ENCODE peak calls at places on chromosomes 1 and 21, in ten cellular contexts. One of them, this sample, is unnamed.
A peak's percentile ranks its signal among the peaks of the same experiment; 100 is the strongest.

GRCh38 chr1:226681652-226682493 is 57.2 kb downstream of the ITPKB start:
- DNase-seq in AG09309: no peak
- DNase-seq in activated CD8-positive, alpha-beta memory T cell treated with anti-CD3 and anti-CD28 coated beads, Interleukin-2, amount 50 U/mL, for 48 hours: no peak
- DNase-seq in EL: no peak
- DNase-seq in anterior cingulate cortex: no peak
- DNase-seq in activated CD4-positive, alpha-beta T cell treated with anti-CD3 and anti-CD28 coated beads for 24 hours: no peak
- DNase-seq in brain microvascular endothelial cell: no peak
- DNase-seq in K562: no peak
- DNase-seq in GM23248: no peak
- DNase-seq in activated naive CD4-positive, alpha-beta T cell: no peak
- DNase-seq in this sample: no peak

GRCh38 chr1:106879538-106879937 is 176.9 kb upstream of the PRMT6 start:
- DNase-seq in AG09309: no peak
- DNase-seq in activated CD8-positive, alpha-beta memory T cell treated with anti-CD3 and anti-CD28 coated beads, Interleukin-2, amount 50 U/mL, for 48 hours: no peak
- DNase-seq in EL: no peak
- DNase-seq in anterior cingulate cortex: no peak
- DNase-seq in activated CD4-positive, alpha-beta T cell treated with anti-CD3 and anti-CD28 coated beads for 24 hours: no peak
- DNase-seq in brain microvascular endothelial cell: no peak
- DNase-seq in K562: no peak
- DNase-seq in GM23248: peak; percentile 0
- DNase-seq in activated naive CD4-positive, alpha-beta T cell: no peak
- DNase-seq in this sample: no peak

GRCh38 chr1:7371926-7372325 is 399.2 kb upstream of the VAMP3 start:
- DNase-seq in AG09309: no peak
- DNase-seq in activated CD8-positive, alpha-beta memory T cell treated with anti-CD3 and anti-CD28 coated beads, Interleukin-2, amount 50 U/mL, for 48 hours: no peak
- DNase-seq in EL: no peak
- DNase-seq in anterior cingulate cortex: no peak
- DNase-seq in activated CD4-positive, alpha-beta T cell treated with anti-CD3 and anti-CD28 coated beads for 24 hours: no peak
- DNase-seq in brain microvascular endothelial cell: no peak
- DNase-seq in K562: no peak
- DNase-seq in GM23248: no peak
- DNase-seq in activated naive CD4-positive, alpha-beta T cell: no peak
- DNase-seq in this sample: no peak

GRCh38 chr1:100950776-100951175 is 54.9 kb downstream of the SLC30A7 start:
- DNase-seq in AG09309: peak; percentile 48
- DNase-seq in activated CD8-positive, alpha-beta memory T cell treated with anti-CD3 and anti-CD28 coated beads, Interleukin-2, amount 50 U/mL, for 48 hours: no peak
- DNase-seq in EL: peak; percentile 19
- DNase-seq in anterior cingulate cortex: no peak
- DNase-seq in activated CD4-positive, alpha-beta T cell treated with anti-CD3 and anti-CD28 coated beads for 24 hours: no peak
- DNase-seq in brain microvascular endothelial cell: no peak
- DNase-seq in K562: no peak
- DNase-seq in GM23248: peak; percentile 24
- DNase-seq in activated naive CD4-positive, alpha-beta T cell: no peak
- DNase-seq in this sample: no peak

GRCh38 chr1:233168384-233168783 is 127.1 kb downstream of the PCNX2 start:
- DNase-seq in AG09309: no peak
- DNase-seq in activated CD8-positive, alpha-beta memory T cell treated with anti-CD3 and anti-CD28 coated beads, Interleukin-2, amount 50 U/mL, for 48 hours: no peak
- DNase-seq in EL: peak; percentile 8
- DNase-seq in anterior cingulate cortex: no peak
- DNase-seq in activated CD4-positive, alpha-beta T cell treated with anti-CD3 and anti-CD28 coated beads for 24 hours: no peak
- DNase-seq in brain microvascular endothelial cell: no peak
- DNase-seq in K562: no peak
- DNase-seq in GM23248: peak; percentile 9
- DNase-seq in activated naive CD4-positive, alpha-beta T cell: no peak
- DNase-seq in this sample: no peak

GRCh38 chr1:227942021-227942715 is 5.6 kb downstream of the WNT9A start:
- DNase-seq in AG09309: no peak
- DNase-seq in activated CD8-positive, alpha-beta memory T cell treated with anti-CD3 and anti-CD28 coated beads, Interleukin-2, amount 50 U/mL, for 48 hours: peak; percentile 38
- DNase-seq in EL: no peak
- DNase-seq in anterior cingulate cortex: no peak
- DNase-seq in activated CD4-positive, alpha-beta T cell treated with anti-CD3 and anti-CD28 coated beads for 24 hours: no peak
- DNase-seq in brain microvascular endothelial cell: no peak
- DNase-seq in K562: no peak
- DNase-seq in GM23248: no peak
- DNase-seq in activated naive CD4-positive, alpha-beta T cell: no peak
- DNase-seq in this sample: no peak

GRCh38 chr1:89274431-89274857 is 1.8 kb upstream of the GBP5 start:
- DNase-seq in AG09309: peak; percentile 77
- DNase-seq in activated CD8-positive, alpha-beta memory T cell treated with anti-CD3 and anti-CD28 coated beads, Interleukin-2, amount 50 U/mL, for 48 hours: no peak
- DNase-seq in EL: peak; percentile 20
- DNase-seq in anterior cingulate cortex: no peak
- DNase-seq in activated CD4-positive, alpha-beta T cell treated with anti-CD3 and anti-CD28 coated beads for 24 hours: no peak
- DNase-seq in brain microvascular endothelial cell: no peak
- DNase-seq in K562: no peak
- DNase-seq in GM23248: peak; percentile 87
- DNase-seq in activated naive CD4-positive, alpha-beta T cell: no peak
- DNase-seq in this sample: no peak

GRCh38 chr1:152036316-152037216 is at the start of gene S100A11:
- DNase-seq in AG09309: no peak
- DNase-seq in activated CD8-positive, alpha-beta memory T cell treated with anti-CD3 and anti-CD28 coated beads, Interleukin-2, amount 50 U/mL, for 48 hours: peak; percentile 89
- DNase-seq in EL: peak; percentile 88
- DNase-seq in anterior cingulate cortex: peak; percentile 7
- DNase-seq in activated CD4-positive, alpha-beta T cell treated with anti-CD3 and anti-CD28 coated beads for 24 hours: peak; percentile 79
- DNase-seq in brain microvascular endothelial cell: peak; percentile 84
- DNase-seq in K562: peak; percentile 88
- DNase-seq in GM23248: peak; percentile 97
- DNase-seq in activated naive CD4-positive, alpha-beta T cell: peak; percentile 29
- DNase-seq in this sample: peak; percentile 86

GRCh38 chr1:56185493-56185892 is 393.9 kb downstream of the PLPP3 start:
- DNase-seq in AG09309: no peak
- DNase-seq in activated CD8-positive, alpha-beta memory T cell treated with anti-CD3 and anti-CD28 coated beads, Interleukin-2, amount 50 U/mL, for 48 hours: no peak
- DNase-seq in EL: no peak
- DNase-seq in anterior cingulate cortex: no peak
- DNase-seq in activated CD4-positive, alpha-beta T cell treated with anti-CD3 and anti-CD28 coated beads for 24 hours: no peak
- DNase-seq in brain microvascular endothelial cell: no peak
- DNase-seq in K562: no peak
- DNase-seq in GM23248: no peak
- DNase-seq in activated naive CD4-positive, alpha-beta T cell: no peak
- DNase-seq in this sample: no peak

GRCh38 chr1:200483491-200484143 is 73.8 kb upstream of the ZNF281 start:
- DNase-seq in AG09309: peak; percentile 97
- DNase-seq in activated CD8-positive, alpha-beta memory T cell treated with anti-CD3 and anti-CD28 coated beads, Interleukin-2, amount 50 U/mL, for 48 hours: no peak
- DNase-seq in EL: peak; percentile 97
- DNase-seq in anterior cingulate cortex: no peak
- DNase-seq in activated CD4-positive, alpha-beta T cell treated with anti-CD3 and anti-CD28 coated beads for 24 hours: peak; percentile 28
- DNase-seq in brain microvascular endothelial cell: peak; percentile 97
- DNase-seq in K562: peak; percentile 33
- DNase-seq in GM23248: peak; percentile 99
- DNase-seq in activated naive CD4-positive, alpha-beta T cell: no peak
- DNase-seq in this sample: peak; percentile 96

GRCh38 chr1:56978819-56979218 is 13.0 kb upstream of the C8B start:
- DNase-seq in AG09309: no peak
- DNase-seq in activated CD8-positive, alpha-beta memory T cell treated with anti-CD3 and anti-CD28 coated beads, Interleukin-2, amount 50 U/mL, for 48 hours: no peak
- DNase-seq in EL: no peak
- DNase-seq in anterior cingulate cortex: no peak
- DNase-seq in activated CD4-positive, alpha-beta T cell treated with anti-CD3 and anti-CD28 coated beads for 24 hours: no peak
- DNase-seq in brain microvascular endothelial cell: no peak
- DNase-seq in K562: no peak
- DNase-seq in GM23248: no peak
- DNase-seq in activated naive CD4-positive, alpha-beta T cell: no peak
- DNase-seq in this sample: no peak

GRCh38 chr1:25780318-25781129 is 19.5 kb upstream of the SELENON start:
- DNase-seq in AG09309: no peak
- DNase-seq in activated CD8-positive, alpha-beta memory T cell treated with anti-CD3 and anti-CD28 coated beads, Interleukin-2, amount 50 U/mL, for 48 hours: no peak
- DNase-seq in EL: no peak
- DNase-seq in anterior cingulate cortex: no peak
- DNase-seq in activated CD4-positive, alpha-beta T cell treated with anti-CD3 and anti-CD28 coated beads for 24 hours: no peak
- DNase-seq in brain microvascular endothelial cell: no peak
- DNase-seq in K562: no peak
- DNase-seq in GM23248: no peak
- DNase-seq in activated naive CD4-positive, alpha-beta T cell: no peak
- DNase-seq in this sample: no peak

GRCh38 chr1:53304527-53304926 is 23.3 kb downstream of the LRP8 start:
- DNase-seq in AG09309: no peak
- DNase-seq in activated CD8-positive, alpha-beta memory T cell treated with anti-CD3 and anti-CD28 coated beads, Interleukin-2, amount 50 U/mL, for 48 hours: no peak
- DNase-seq in EL: no peak
- DNase-seq in anterior cingulate cortex: no peak
- DNase-seq in activated CD4-positive, alpha-beta T cell treated with anti-CD3 and anti-CD28 coated beads for 24 hours: no peak
- DNase-seq in brain microvascular endothelial cell: no peak
- DNase-seq in K562: no peak
- DNase-seq in GM23248: no peak
- DNase-seq in activated naive CD4-positive, alpha-beta T cell: no peak
- DNase-seq in this sample: no peak

GRCh38 chr1:30929944-30930525 is 21.5 kb upstream of the SDC3 start:
- DNase-seq in AG09309: no peak
- DNase-seq in activated CD8-positive, alpha-beta memory T cell treated with anti-CD3 and anti-CD28 coated beads, Interleukin-2, amount 50 U/mL, for 48 hours: no peak
- DNase-seq in EL: no peak
- DNase-seq in anterior cingulate cortex: no peak
- DNase-seq in activated CD4-positive, alpha-beta T cell treated with anti-CD3 and anti-CD28 coated beads for 24 hours: no peak
- DNase-seq in brain microvascular endothelial cell: no peak
- DNase-seq in K562: no peak
- DNase-seq in GM23248: peak; percentile 10
- DNase-seq in activated naive CD4-positive, alpha-beta T cell: no peak
- DNase-seq in this sample: no peak

GRCh38 chr1:174818951-174819350 is 180.8 kb upstream of the CACYBP start:
- DNase-seq in AG09309: no peak
- DNase-seq in activated CD8-positive, alpha-beta memory T cell treated with anti-CD3 and anti-CD28 coated beads, Interleukin-2, amount 50 U/mL, for 48 hours: no peak
- DNase-seq in EL: peak; percentile 52
- DNase-seq in anterior cingulate cortex: no peak
- DNase-seq in activated CD4-positive, alpha-beta T cell treated with anti-CD3 and anti-CD28 coated beads for 24 hours: no peak
- DNase-seq in brain microvascular endothelial cell: peak; percentile 29
- DNase-seq in K562: no peak
- DNase-seq in GM23248: peak; percentile 63
- DNase-seq in activated naive CD4-positive, alpha-beta T cell: no peak
- DNase-seq in this sample: no peak

GRCh38 chr1:153566414-153567371 is 1.0 kb upstream of the S100A2 start:
- DNase-seq in AG09309: peak; percentile 95
- DNase-seq in activated CD8-positive, alpha-beta memory T cell treated with anti-CD3 and anti-CD28 coated beads, Interleukin-2, amount 50 U/mL, for 48 hours: peak; percentile 89
- DNase-seq in EL: peak; percentile 99
- DNase-seq in anterior cingulate cortex: peak; percentile 30
- DNase-seq in activated CD4-positive, alpha-beta T cell treated with anti-CD3 and anti-CD28 coated beads for 24 hours: peak; percentile 81
- DNase-seq in brain microvascular endothelial cell: peak; percentile 98
- DNase-seq in K562: peak; percentile 97
- DNase-seq in GM23248: peak; percentile 100
- DNase-seq in activated naive CD4-positive, alpha-beta T cell: peak; percentile 39
- DNase-seq in this sample: peak; percentile 99

GRCh38 chr1:219812491-219813221 is 115.7 kb downstream of the SLC30A10 start:
- DNase-seq in AG09309: peak; percentile 40
- DNase-seq in activated CD8-positive, alpha-beta memory T cell treated with anti-CD3 and anti-CD28 coated beads, Interleukin-2, amount 50 U/mL, for 48 hours: no peak
- DNase-seq in EL: peak; percentile 63
- DNase-seq in anterior cingulate cortex: peak; percentile 37
- DNase-seq in activated CD4-positive, alpha-beta T cell treated with anti-CD3 and anti-CD28 coated beads for 24 hours: no peak
- DNase-seq in brain microvascular endothelial cell: peak; percentile 69
- DNase-seq in K562: peak; percentile 73
- DNase-seq in GM23248: peak; percentile 86
- DNase-seq in activated naive CD4-positive, alpha-beta T cell: no peak
- DNase-seq in this sample: peak; percentile 90

GRCh38 chr1:179545316-179545715 is 30.4 kb downstream of the NPHS2 start:
- DNase-seq in AG09309: no peak
- DNase-seq in activated CD8-positive, alpha-beta memory T cell treated with anti-CD3 and anti-CD28 coated beads, Interleukin-2, amount 50 U/mL, for 48 hours: no peak
- DNase-seq in EL: no peak
- DNase-seq in anterior cingulate cortex: no peak
- DNase-seq in activated CD4-positive, alpha-beta T cell treated with anti-CD3 and anti-CD28 coated beads for 24 hours: no peak
- DNase-seq in brain microvascular endothelial cell: no peak
- DNase-seq in K562: no peak
- DNase-seq in GM23248: no peak
- DNase-seq in activated naive CD4-positive, alpha-beta T cell: no peak
- DNase-seq in this sample: no peak

GRCh38 chr1:118122234-118123004 is 62.6 kb downstream of the SPAG17 start:
- DNase-seq in AG09309: no peak
- DNase-seq in activated CD8-positive, alpha-beta memory T cell treated with anti-CD3 and anti-CD28 coated beads, Interleukin-2, amount 50 U/mL, for 48 hours: no peak
- DNase-seq in EL: peak; percentile 86
- DNase-seq in anterior cingulate cortex: no peak
- DNase-seq in activated CD4-positive, alpha-beta T cell treated with anti-CD3 and anti-CD28 coated beads for 24 hours: no peak
- DNase-seq in brain microvascular endothelial cell: no peak
- DNase-seq in K562: no peak
- DNase-seq in GM23248: peak; percentile 27
- DNase-seq in activated naive CD4-positive, alpha-beta T cell: no peak
- DNase-seq in this sample: no peak

GRCh38 chr1:209835782-209836298 is 8.1 kb downstream of the UTP25 start:
- DNase-seq in AG09309: no peak
- DNase-seq in activated CD8-positive, alpha-beta memory T cell treated with anti-CD3 and anti-CD28 coated beads, Interleukin-2, amount 50 U/mL, for 48 hours: no peak
- DNase-seq in EL: peak; percentile 52
- DNase-seq in anterior cingulate cortex: no peak
- DNase-seq in activated CD4-positive, alpha-beta T cell treated with anti-CD3 and anti-CD28 coated beads for 24 hours: peak; percentile 19
- DNase-seq in brain microvascular endothelial cell: peak; percentile 42
- DNase-seq in K562: no peak
- DNase-seq in GM23248: peak; percentile 76
- DNase-seq in activated naive CD4-positive, alpha-beta T cell: no peak
- DNase-seq in this sample: no peak

GRCh38 chr1:245751111-245751510 is 596.3 kb downstream of the KIF26B start:
- DNase-seq in AG09309: peak; percentile 64
- DNase-seq in activated CD8-positive, alpha-beta memory T cell treated with anti-CD3 and anti-CD28 coated beads, Interleukin-2, amount 50 U/mL, for 48 hours: no peak
- DNase-seq in EL: no peak
- DNase-seq in anterior cingulate cortex: no peak
- DNase-seq in activated CD4-positive, alpha-beta T cell treated with anti-CD3 and anti-CD28 coated beads for 24 hours: no peak
- DNase-seq in brain microvascular endothelial cell: peak; percentile 37
- DNase-seq in K562: no peak
- DNase-seq in GM23248: peak; percentile 59
- DNase-seq in activated naive CD4-positive, alpha-beta T cell: no peak
- DNase-seq in this sample: no peak

GRCh38 chr21:32392299-32392879 is 423 bp downstream of the URB1 start:
- DNase-seq in AG09309: no peak
- DNase-seq in activated CD8-positive, alpha-beta memory T cell treated with anti-CD3 and anti-CD28 coated beads, Interleukin-2, amount 50 U/mL, for 48 hours: peak; percentile 63
- DNase-seq in EL: peak; percentile 13
- DNase-seq in anterior cingulate cortex: no peak
- DNase-seq in activated CD4-positive, alpha-beta T cell treated with anti-CD3 and anti-CD28 coated beads for 24 hours: no peak
- DNase-seq in brain microvascular endothelial cell: no peak
- DNase-seq in K562: no peak
- DNase-seq in GM23248: peak; percentile 51
- DNase-seq in activated naive CD4-positive, alpha-beta T cell: no peak
- DNase-seq in this sample: no peak

GRCh38 chr1:11690669-11691301 is 725 bp upstream of the DRAXIN start:
- DNase-seq in AG09309: no peak
- DNase-seq in activated CD8-positive, alpha-beta memory T cell treated with anti-CD3 and anti-CD28 coated beads, Interleukin-2, amount 50 U/mL, for 48 hours: no peak
- DNase-seq in EL: no peak
- DNase-seq in anterior cingulate cortex: no peak
- DNase-seq in activated CD4-positive, alpha-beta T cell treated with anti-CD3 and anti-CD28 coated beads for 24 hours: no peak
- DNase-seq in brain microvascular endothelial cell: no peak
- DNase-seq in K562: peak; percentile 62
- DNase-seq in GM23248: no peak
- DNase-seq in activated naive CD4-positive, alpha-beta T cell: no peak
- DNase-seq in this sample: peak; percentile 76

GRCh38 chr1:186887198-186887597 is 58.4 kb downstream of the PLA2G4A start:
- DNase-seq in AG09309: no peak
- DNase-seq in activated CD8-positive, alpha-beta memory T cell treated with anti-CD3 and anti-CD28 coated beads, Interleukin-2, amount 50 U/mL, for 48 hours: no peak
- DNase-seq in EL: no peak
- DNase-seq in anterior cingulate cortex: no peak
- DNase-seq in activated CD4-positive, alpha-beta T cell treated with anti-CD3 and anti-CD28 coated beads for 24 hours: no peak
- DNase-seq in brain microvascular endothelial cell: no peak
- DNase-seq in K562: no peak
- DNase-seq in GM23248: no peak
- DNase-seq in activated naive CD4-positive, alpha-beta T cell: no peak
- DNase-seq in this sample: no peak

GRCh38 chr1:184881941-184882648 is 92.2 kb downstream of the NIBAN1 start:
- DNase-seq in AG09309: peak; percentile 58
- DNase-seq in activated CD8-positive, alpha-beta memory T cell treated with anti-CD3 and anti-CD28 coated beads, Interleukin-2, amount 50 U/mL, for 48 hours: no peak
- DNase-seq in EL: no peak
- DNase-seq in anterior cingulate cortex: no peak
- DNase-seq in activated CD4-positive, alpha-beta T cell treated with anti-CD3 and anti-CD28 coated beads for 24 hours: no peak
- DNase-seq in brain microvascular endothelial cell: peak; percentile 40
- DNase-seq in K562: no peak
- DNase-seq in GM23248: peak; percentile 66
- DNase-seq in activated naive CD4-positive, alpha-beta T cell: no peak
- DNase-seq in this sample: no peak

GRCh38 chr1:200282497-200283122 is 127.2 kb downstream of the ZNF281 start:
- DNase-seq in AG09309: no peak
- DNase-seq in activated CD8-positive, alpha-beta memory T cell treated with anti-CD3 and anti-CD28 coated beads, Interleukin-2, amount 50 U/mL, for 48 hours: no peak
- DNase-seq in EL: no peak
- DNase-seq in anterior cingulate cortex: no peak
- DNase-seq in activated CD4-positive, alpha-beta T cell treated with anti-CD3 and anti-CD28 coated beads for 24 hours: no peak
- DNase-seq in brain microvascular endothelial cell: no peak
- DNase-seq in K562: no peak
- DNase-seq in GM23248: no peak
- DNase-seq in activated naive CD4-positive, alpha-beta T cell: no peak
- DNase-seq in this sample: no peak

GRCh38 chr1:219000606-219001005 is 173.1 kb upstream of the LYPLAL1 start:
- DNase-seq in AG09309: no peak
- DNase-seq in activated CD8-positive, alpha-beta memory T cell treated with anti-CD3 and anti-CD28 coated beads, Interleukin-2, amount 50 U/mL, for 48 hours: no peak
- DNase-seq in EL: peak; percentile 2
- DNase-seq in anterior cingulate cortex: no peak
- DNase-seq in activated CD4-positive, alpha-beta T cell treated with anti-CD3 and anti-CD28 coated beads for 24 hours: no peak
- DNase-seq in brain microvascular endothelial cell: peak; percentile 23
- DNase-seq in K562: no peak
- DNase-seq in GM23248: no peak
- DNase-seq in activated naive CD4-positive, alpha-beta T cell: no peak
- DNase-seq in this sample: no peak

GRCh38 chr1:36217667-36218066 is 6.6 kb upstream of the THRAP3 start:
- DNase-seq in AG09309: no peak
- DNase-seq in activated CD8-positive, alpha-beta memory T cell treated with anti-CD3 and anti-CD28 coated beads, Interleukin-2, amount 50 U/mL, for 48 hours: no peak
- DNase-seq in EL: peak; percentile 25
- DNase-seq in anterior cingulate cortex: no peak
- DNase-seq in activated CD4-positive, alpha-beta T cell treated with anti-CD3 and anti-CD28 coated beads for 24 hours: no peak
- DNase-seq in brain microvascular endothelial cell: peak; percentile 19
- DNase-seq in K562: no peak
- DNase-seq in GM23248: peak; percentile 52
- DNase-seq in activated naive CD4-positive, alpha-beta T cell: no peak
- DNase-seq in this sample: peak; percentile 32

This sample was measured in SW480.